ENCODE peak calls at places on chromosomes 3 and 15, in ten cellular contexts. R is fibroblast of lung, P is cardiac muscle cell, D is astrocyte, I is Karpas-422, A is heart right ventricle, K is aorta, B is spleen, Z is body of pancreas, S is colonic mucosa. F is an unnamed sample.

GRCh38 chr3:32146669-32147315 is 40.4 kb downstream of the GPD1L start:
- DNase-seq in B (no peak), R (no peak), Z (no peak), A (no peak), K (no peak), D (no peak), P (no peak), I (peak; percentile 51), S (no peak), F (no peak)

GRCh38 chr3:30512596-30512995 is 93.8 kb upstream of the TGFBR2 start:
- DNase-seq in R (peak; percentile 68), D (no peak), A (no peak), Z (no peak), S (no peak), I (no peak), B (no peak), P (no peak), K (no peak), F (no peak)

GRCh38 chr15:88382482-88382983 is 84.7 kb downstream of the MRPL46 start:
- DNase-seq in Z (peak; percentile 18), P (peak; percentile 13), B (no peak), D (peak; percentile 60), R (peak; percentile 11), I (no peak), A (no peak), K (no peak), S (no peak), F (no peak)

GRCh38 chr3:8931342-8931741 is 31.9 kb downstream of the RAD18 start:
- DNase-seq in S (no peak), Z (no peak), A (no peak), D (no peak), B (no peak), K (no peak), I (no peak), R (no peak), P (no peak), F (no peak)

GRCh38 chr15:69398541-69398940 is 15.6 kb upstream of the KIF23 start:
- DNase-seq in D (no peak), Z (no peak), R (peak; percentile 33), K (no peak), A (no peak), B (no peak), P (no peak), I (no peak), S (no peak), F (no peak)

GRCh38 chr15:72173401-72173800 is 24.2 kb downstream of the GRAMD2A start:
- DNase-seq in D (no peak), R (no peak), Z (no peak), K (peak; percentile 23), I (no peak), A (no peak), B (peak; percentile 29), S (no peak), P (no peak), F (no peak)

GRCh38 chr15:70852501-70853269 is 1.3 kb downstream of the LARP6 start:
- DNase-seq in S (no peak), Z (no peak), B (no peak), A (no peak), K (no peak), D (peak; percentile 54), R (peak; percentile 50), P (peak; percentile 59), I (no peak), F (no peak)

GRCh38 chr3:75101329-75102147 is 487.1 kb upstream of the CNTN3 start:
- DNase-seq in A (no peak), R (no peak), S (no peak), D (no peak), P (peak; percentile 51), B (no peak), K (no peak), I (no peak), Z (no peak), F (no peak)

GRCh38 chr3:142779591-142779990 is 55.8 kb downstream of the TRPC1 start:
- DNase-seq in K (no peak), S (no peak), Z (no peak), B (no peak), I (no peak), A (no peak), P (no peak), R (peak; percentile 49), D (peak; percentile 14), F (no peak)

GRCh38 chr3:65741540-65741939 is 297.2 kb downstream of the MAGI1 start:
- DNase-seq in A (no peak), D (no peak), B (no peak), K (no peak), Z (no peak), I (no peak), S (no peak), P (no peak), R (no peak), F (no peak)

GRCh38 chr15:29849218-29849617 is 26.9 kb upstream of the TJP1 start:
- DNase-seq in K (no peak), P (no peak), I (no peak), A (no peak), B (no peak), D (no peak), S (no peak), R (no peak), Z (no peak), F (no peak)

GRCh38 chr15:58748040-58748786 is 1.3 kb downstream of the ADAM10 start:
- DNase-seq in A (no peak), B (no peak), Z (no peak), P (peak; percentile 24), D (no peak), I (peak; percentile 79), S (peak; percentile 31), R (no peak), K (no peak), F (no peak)

GRCh38 chr3:165805834-165806561 is 31.2 kb downstream of the BCHE start:
- DNase-seq in D (no peak), S (no peak), K (no peak), A (no peak), P (no peak), R (peak; percentile 46), Z (no peak), I (no peak), B (no peak), F (no peak)

DNA sequence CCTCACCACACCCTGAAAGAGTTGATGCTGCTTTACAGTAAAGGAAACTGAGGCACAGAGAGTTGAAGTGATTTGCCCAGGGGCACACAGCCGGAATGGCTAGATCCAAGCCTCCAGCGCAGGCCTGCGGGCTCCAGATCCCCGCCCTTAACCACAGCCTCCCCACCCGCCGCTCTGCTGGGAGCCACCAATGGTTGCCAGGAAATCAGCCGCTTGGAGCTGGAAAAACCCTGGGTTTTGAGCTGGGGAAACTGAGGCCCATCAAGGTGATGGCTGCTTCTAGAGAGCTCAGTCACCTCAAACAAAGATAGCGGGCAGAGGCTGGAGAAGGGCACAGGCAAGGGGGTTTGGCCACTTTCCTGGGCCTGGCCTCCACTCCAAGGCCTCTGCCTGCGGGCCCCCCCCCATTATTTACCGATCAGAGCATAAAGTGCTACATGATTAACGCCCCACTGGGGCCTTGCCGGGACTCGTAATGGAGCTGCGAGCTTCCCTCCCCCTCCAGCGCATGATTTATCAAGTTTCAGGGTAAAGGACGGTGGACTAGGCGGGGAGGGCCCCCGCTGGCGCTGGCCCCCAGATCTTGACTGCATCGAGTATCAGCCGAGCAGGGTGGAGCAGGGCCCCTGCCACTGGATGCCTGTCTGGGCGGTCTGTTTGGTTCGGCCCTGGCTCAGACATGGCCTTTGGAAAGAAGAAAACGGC is 9.2 kb downstream of the PLXND1 start:
- DNase-seq in I (no peak), Z (no peak), P (no peak), B (no peak), S (no peak), D (peak; percentile 59), R (peak; percentile 73), K (peak; percentile 75), A (no peak), F (peak; percentile 79)
- H3K4me3 ChIP-seq in I (no peak overlapping the region), Z (no peak overlapping the region), P (no peak overlapping the region), B (no peak overlapping the region), S (no peak overlapping the region), D (no peak overlapping the region), R (no peak overlapping the region), K (no peak overlapping the region), A (peak overlapping the region; percentile 41), F (no peak overlapping the region)

GRCh38 chr15:89998923-89999675 is 2.0 kb upstream of the ZNF710 start:
- DNase-seq in B (no peak), R (no peak), P (peak; percentile 54), A (no peak), S (no peak), Z (peak; percentile 61), K (no peak), I (no peak), D (no peak), F (no peak)
- H3K27ac ChIP-seq in B (peak overlapping the region; percentile 88), R (peak overlapping the region; percentile 85), P (no peak overlapping the region), A (peak overlapping the region; percentile 84), S (peak overlapping the region; percentile 86), Z (peak overlapping the region; percentile 95), K (no peak overlapping the region), I (no peak overlapping the region), D (no peak overlapping the region), F (no peak overlapping the region)

DNA sequence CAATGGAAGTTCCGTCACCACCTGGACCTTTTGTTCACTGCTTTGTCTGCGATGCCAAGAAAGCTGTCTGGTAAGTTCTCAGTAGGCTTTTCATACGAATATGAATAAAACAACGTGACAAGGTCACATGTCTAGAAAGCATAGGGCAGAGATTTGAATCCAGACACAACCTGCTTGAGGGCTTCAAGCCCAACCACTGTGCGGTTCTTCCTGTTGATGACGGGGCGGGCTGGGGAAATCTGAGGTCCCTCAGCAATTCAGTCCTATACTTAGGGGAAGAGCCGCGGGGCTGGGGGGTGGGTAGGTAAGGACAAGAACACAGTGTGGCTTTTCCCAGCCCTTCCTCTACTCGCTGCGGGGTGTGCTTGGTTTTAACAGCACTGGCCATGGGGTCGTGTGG is 32.4 kb upstream of the SMAD3 start:
- DNase-seq in R (no peak), P (no peak), Z (no peak), A (no peak), I (no peak), B (no peak), D (no peak), S (no peak), K (no peak), F (no peak)
- H3K4me3 ChIP-seq in R (no peak overlapping the region), P (no peak overlapping the region), Z (no peak overlapping the region), A (peak overlapping the region; percentile 30), I (no peak overlapping the region), B (peak overlapping the region; percentile 30), D (peak overlapping the region; percentile 39), S (no peak overlapping the region), K (no peak overlapping the region), F (no peak overlapping the region)

GRCh38 chr3:4684976-4685375 is 191.8 kb downstream of the ITPR1 start:
- DNase-seq in P (no peak), B (no peak), D (no peak), R (no peak), I (no peak), Z (no peak), K (no peak), S (no peak), A (no peak), F (no peak)

GRCh38 chr3:4687167-4687566 is 194.0 kb downstream of the ITPR1 start:
- DNase-seq in R (no peak), I (no peak), S (no peak), P (no peak), D (peak; percentile 56), B (no peak), A (no peak), Z (peak; percentile 37), K (no peak), F (no peak)

GRCh38 chr3:4685673-4686345 is 192.7 kb downstream of the ITPR1 start:
- DNase-seq in S (no peak), D (no peak), R (no peak), P (no peak), I (no peak), A (no peak), K (no peak), Z (no peak), B (no peak), F (no peak)

GRCh38 chr3:4687596-4687995 is 194.4 kb downstream of the ITPR1 start:
- DNase-seq in I (no peak), S (no peak), Z (no peak), B (no peak), A (no peak), R (no peak), P (no peak), K (no peak), D (no peak), F (no peak)

GRCh38 chr3:4686619-4687018 is 193.5 kb downstream of the ITPR1 start:
- DNase-seq in P (no peak), I (no peak), S (no peak), K (no peak), Z (no peak), B (no peak), D (no peak), A (no peak), R (no peak), F (no peak)
- H3K27ac ChIP-seq in P (no peak overlapping the region), I (no peak overlapping the region), S (no peak overlapping the region), K (no peak overlapping the region), Z (peak overlapping the region; percentile 32), B (no peak overlapping the region), D (no peak overlapping the region), A (no peak overlapping the region), R (no peak overlapping the region), F (peak overlapping the region; percentile 57)